ENCODE peak calls at places on chromosomes 3 and 15, in seven cellular contexts. E is stomach, B is A549, Y is fibroblast of lung, I is iris pigment epithelial cell, L is psoas muscle, N is AG09309. J is an unnamed sample.

GRCh38 chr15:65423977-65424679 is 1.4 kb upstream of the IGDCC4 start:
- DNase-seq in L (no peak), E (no peak), I (peak), Y (peak), N (no peak), B (peak), J (no peak)

GRCh38 chr15:78207641-78208340 is 26.6 kb downstream of the ACSBG1 start:
- DNase-seq in Y (no peak), B (no peak), I (no peak), L (no peak), N (no peak), E (peak), J (no peak)

GRCh38 chr3:157493627-157494550 is 9.3 kb downstream of the VEPH1 start:
- DNase-seq in N (peak), I (peak), E (no peak), B (peak), Y (peak), L (no peak), J (peak)

GRCh38 chr3:72538070-72538745 is 310.0 kb downstream of the SHQ1 start:
- DNase-seq in L (no peak), N (no peak), Y (no peak), E (no peak), I (no peak), B (no peak), J (no peak)

GRCh38 chr15:47194718-47195117 is 522.6 kb upstream of the SEMA6D start:
- DNase-seq in B (peak), N (no peak), Y (peak), E (no peak), L (no peak), I (peak), J (peak)

GRCh38 chr3:143375698-143376097 is 256.1 kb downstream of the CHST2 start:
- DNase-seq in N (no peak), Y (no peak), I (no peak), B (no peak), L (no peak), E (no peak), J (no peak)

GRCh38 chr15:28936481-28936881 is 50.7 kb downstream of the APBA2 start:
- DNase-seq in L (no peak), Y (no peak), B (no peak), N (no peak), I (no peak), E (no peak), J (no peak)

GRCh38 chr3:148101061-148101460 is 596.6 kb upstream of the AGTR1 start:
- DNase-seq in B (no peak), I (peak), L (no peak), N (peak), E (no peak), Y (peak), J (no peak)

GRCh38 chr15:68924866-68925599 is 5.3 kb upstream of the SPESP1 start:
- DNase-seq in E (peak), N (peak), L (peak), I (peak), Y (peak), B (peak), J (peak)

GRCh38 chr15:74873756-74874424 is 725 bp upstream of the SCAMP2 start:
- DNase-seq in B (peak), E (no peak), I (peak), N (no peak), Y (peak), L (no peak), J (peak)

GRCh38 chr15:45027220-45027619 is 4.2 kb downstream of the SORD start:
- DNase-seq in N (no peak), I (no peak), E (no peak), L (no peak), Y (no peak), B (no peak), J (no peak)

GRCh38 chr15:55856506-55856905 is 113.6 kb upstream of the PRTG start:
- DNase-seq in B (no peak), E (no peak), L (no peak), Y (peak), I (peak), N (no peak), J (peak)

GRCh38 chr15:39079296-39079834 is 501.5 kb upstream of the THBS1 start:
- DNase-seq in L (no peak), Y (peak), N (no peak), E (no peak), B (peak), I (peak), J (peak)

GRCh38 chr3:155018621-155019330 is 61.3 kb upstream of the MME start:
- DNase-seq in E (no peak), N (no peak), L (no peak), B (no peak), I (peak), Y (no peak), J (peak)

GRCh38 chr3:9697892-9698291 is 5.7 kb upstream of the CPNE9 start:
- DNase-seq in N (no peak), Y (no peak), I (no peak), E (no peak), B (no peak), L (no peak), J (no peak)

GRCh38 chr15:35777016-35777415 is 231.1 kb upstream of the DPH6 start:
- DNase-seq in E (no peak), B (no peak), L (no peak), Y (no peak), I (no peak), N (no peak), J (no peak)

GRCh38 chr15:40146037-40146436 is 14.8 kb upstream of the BUB1B start:
- DNase-seq in L (no peak), N (no peak), I (peak), E (no peak), B (peak), Y (peak), J (no peak)

GRCh38 chr15:74795961-74796625 is 14.2 kb downstream of the CSK start:
- DNase-seq in Y (no peak), E (no peak), I (no peak), L (no peak), N (no peak), B (no peak), J (no peak)

GRCh38 chr3:118936811-118937210 is 97.8 kb downstream of the IGSF11 start:
- DNase-seq in N (no peak), L (no peak), B (peak), Y (no peak), E (no peak), I (no peak), J (no peak)

GRCh38 chr15:29570931-29571727 is 251.1 kb downstream of the TJP1 start:
- DNase-seq in I (peak), B (peak), N (no peak), E (no peak), L (no peak), Y (peak), J (peak)

GRCh38 chr3:14398801-14399114 is 3.6 kb upstream of the SLC6A6 start:
- DNase-seq in E (no peak), I (no peak), Y (no peak), L (no peak), B (no peak), N (no peak), J (no peak)

GRCh38 chr3:193599393-193599792 is 6.4 kb downstream of the OPA1 start:
- DNase-seq in N (no peak), E (no peak), I (no peak), Y (no peak), B (no peak), L (no peak), J (no peak)

GRCh38 chr3:185729335-185729715 is 95.5 kb downstream of the IGF2BP2 start:
- DNase-seq in N (peak), Y (peak), L (no peak), I (peak), E (no peak), B (peak), J (peak)

GRCh38 chr3:190972196-190972595 is 109.7 kb upstream of the GMNC start:
- DNase-seq in I (no peak), E (no peak), Y (no peak), N (no peak), L (no peak), B (no peak), J (no peak)

GRCh38 chr3:62670351-62670750 is 204.9 kb downstream of the CADPS start:
- DNase-seq in E (no peak), N (peak), B (no peak), Y (peak), I (peak), L (no peak), J (no peak)

GRCh38 chr15:67409175-67409574 is 111.8 kb upstream of the C15orf61 start:
- DNase-seq in Y (no peak), B (no peak), L (no peak), I (no peak), N (no peak), E (no peak), J (no peak)

GRCh38 chr3:122952509-122952908 is 75.1 kb downstream of the SEMA5B start:
- DNase-seq in E (no peak), L (no peak), N (no peak), Y (no peak), I (peak), B (peak), J (no peak)

GRCh38 chr15:67080118-67080899 is 14.9 kb downstream of the SMAD3 start:
- DNase-seq in L (peak), E (peak), B (no peak), I (peak), N (peak), Y (peak), J (no peak)

GRCh38 chr3:11651900-11652299 is 8.2 kb upstream of the VGLL4 start:
- DNase-seq in E (no peak), N (no peak), B (no peak), L (no peak), Y (peak), I (peak), J (peak)

GRCh38 chr15:26235148-26235769 is 372.1 kb upstream of the ATP10A start:
- DNase-seq in N (no peak), E (no peak), L (no peak), Y (no peak), I (no peak), B (no peak), J (no peak)

GRCh38 chr3:133733226-133733625 is 13.0 kb upstream of the TF start:
- DNase-seq in I (no peak), Y (no peak), B (no peak), E (no peak), N (no peak), L (no peak), J (no peak)